ENCODE peak calls at places on chromosomes 11 and 22, in six cellular contexts. A is breast epithelium, R is Caco-2, I is cardiac muscle cell, E is heart right ventricle, W is MM.1S. K is an unnamed sample.

GRCh38 chr11:13338437-13339069 is 61.0 kb downstream of the BMAL1 start:
- DNase-seq in A (no peak), R (no peak), I (peak; percentile 44), E (no peak), W (peak; percentile 21), K (no peak)

GRCh38 chr11:26541870-26542269 is 30.2 kb downstream of the MUC15 start:
- DNase-seq in A (no peak), R (no peak), I (no peak), E (no peak), W (no peak), K (no peak)

GRCh38 chr22:27213766-27214581 is 556.6 kb downstream of the MIAT start:
- DNase-seq in A (no peak), R (no peak), I (peak; percentile 96), E (peak; percentile 70), W (no peak), K (peak; percentile 93)

GRCh38 chr22:37623075-37624016 is 14.7 kb downstream of the GGA1 start:
- DNase-seq in A (no peak), R (peak; percentile 65), I (peak; percentile 68), E (peak; percentile 72), W (peak; percentile 52), K (peak; percentile 54)

GRCh38 chr11:3865388-3866193 is 10.1 kb downstream of the STIM1 start:
- DNase-seq in A (no peak), R (no peak), I (peak; percentile 80), E (no peak), W (no peak), K (peak; percentile 72)

GRCh38 chr22:19524170-19525115 is at the start of gene CLDN5:
- DNase-seq in A (peak; percentile 59), R (no peak), I (peak; percentile 36), E (peak; percentile 69), W (no peak), K (peak; percentile 39)

GRCh38 chr11:44615041-44615513 is 49.6 kb downstream of the CD82 start:
- DNase-seq in A (no peak), R (no peak), I (no peak), E (no peak), W (no peak), K (no peak)

GRCh38 chr11:129639300-129639699 is 176.3 kb upstream of the TMEM45B start:
- DNase-seq in A (no peak), R (no peak), I (peak; percentile 71), E (no peak), W (no peak), K (peak; percentile 95)

GRCh38 chr11:133669371-133670046 is 137.2 kb upstream of the OPCML start:
- DNase-seq in A (no peak), R (no peak), I (no peak), E (no peak), W (no peak), K (no peak)

GRCh38 chr11:47078751-47079524 is 97.7 kb downstream of the ARFGAP2 start:
- DNase-seq in A (no peak), R (no peak), I (peak; percentile 65), E (no peak), W (no peak), K (no peak)

GRCh38 chr11:86447763-86448480 is 73.2 kb downstream of the CCDC81 start:
- DNase-seq in A (no peak), R (no peak), I (no peak), E (no peak), W (no peak), K (no peak)

GRCh38 chr11:28140689-28141455 is 32.7 kb downstream of the METTL15 start:
- DNase-seq in A (no peak), R (no peak), I (no peak), E (no peak), W (no peak), K (no peak)

GRCh38 chr22:42001127-42001526 is 2.5 kb downstream of the WBP2NL start:
- DNase-seq in A (no peak), R (no peak), I (no peak), E (no peak), W (no peak), K (no peak)

GRCh38 chr11:102853956-102854355 is 10.5 kb upstream of the MMP3 start:
- DNase-seq in A (no peak), R (no peak), I (no peak), E (no peak), W (no peak), K (no peak)

GRCh38 chr11:16945671-16946469 is 68.3 kb downstream of the PLEKHA7 start:
- DNase-seq in A (peak; percentile 66), R (peak; percentile 75), I (peak; percentile 76), E (peak; percentile 32), W (peak; percentile 80), K (peak; percentile 81)

GRCh38 chr11:47355283-47356128 is 3.0 kb upstream of the MYBPC3 start:
- DNase-seq in A (peak; percentile 98), R (peak; percentile 96), I (peak; percentile 95), E (peak; percentile 97), W (no peak), K (peak; percentile 94)

GRCh38 chr11:12827929-12828812 is 153.9 kb downstream of the TEAD1 start:
- DNase-seq in A (peak; percentile 60), R (peak; percentile 53), I (peak; percentile 88), E (no peak), W (peak; percentile 83), K (peak; percentile 86)

GRCh38 chr11:33507356-33507755 is 193.3 kb downstream of the C11orf91 start:
- DNase-seq in A (no peak), R (no peak), I (no peak), E (no peak), W (no peak), K (no peak)

GRCh38 chr22:36546092-36546804 is 17.3 kb upstream of the EIF3D start:
- DNase-seq in A (no peak), R (peak; percentile 68), I (peak; percentile 71), E (no peak), W (peak; percentile 24), K (peak; percentile 72)

GRCh38 chr22:20651286-20651685 is 122.6 kb upstream of the SERPIND1 start:
- DNase-seq in A (no peak), R (no peak), I (no peak), E (no peak), W (no peak), K (no peak)

GRCh38 chr11:97743205-97743742 is 1277.5 kb upstream of the CNTN5 start:
- DNase-seq in A (no peak), R (no peak), I (peak; percentile 50), E (no peak), W (no peak), K (peak; percentile 79)

GRCh38 chr22:36687516-36687915 is 16.0 kb downstream of the CACNG2 start:
- DNase-seq in A (no peak), R (no peak), I (no peak), E (no peak), W (no peak), K (no peak)

GRCh38 chr11:43779306-43779705 is 98.8 kb downstream of the HSD17B12 start:
- DNase-seq in A (no peak), R (no peak), I (no peak), E (no peak), W (no peak), K (no peak)

GRCh38 chr11:82732734-82733443 is 775 bp downstream of the FAM181B start:
- DNase-seq in A (no peak), R (no peak), I (no peak), E (peak; percentile 21), W (no peak), K (no peak)

GRCh38 chr11:134916421-134916820 is 504.4 kb upstream of the B3GAT1 start:
- DNase-seq in A (no peak), R (no peak), I (no peak), E (no peak), W (no peak), K (no peak)

GRCh38 chr11:9060700-9061111 is 30.7 kb downstream of the SCUBE2 start:
- DNase-seq in A (no peak), R (no peak), I (no peak), E (no peak), W (peak; percentile 51), K (peak; percentile 11)

GRCh38 chr11:107563702-107564101 is 1.8 kb downstream of the ALKBH8 start:
- DNase-seq in A (no peak), R (peak; percentile 47), I (peak; percentile 74), E (no peak), W (peak; percentile 66), K (peak; percentile 75)

GRCh38 chr22:37431811-37432707 is 4.8 kb upstream of the ELFN2 start:
- DNase-seq in A (no peak), R (peak; percentile 76), I (peak; percentile 98), E (no peak), W (no peak), K (peak; percentile 98)

GRCh38 chr11:10477690-10478046 is 22.6 kb downstream of the AMPD3 start:
- DNase-seq in A (peak; percentile 25), R (no peak), I (no peak), E (no peak), W (no peak), K (no peak)

DNA sequence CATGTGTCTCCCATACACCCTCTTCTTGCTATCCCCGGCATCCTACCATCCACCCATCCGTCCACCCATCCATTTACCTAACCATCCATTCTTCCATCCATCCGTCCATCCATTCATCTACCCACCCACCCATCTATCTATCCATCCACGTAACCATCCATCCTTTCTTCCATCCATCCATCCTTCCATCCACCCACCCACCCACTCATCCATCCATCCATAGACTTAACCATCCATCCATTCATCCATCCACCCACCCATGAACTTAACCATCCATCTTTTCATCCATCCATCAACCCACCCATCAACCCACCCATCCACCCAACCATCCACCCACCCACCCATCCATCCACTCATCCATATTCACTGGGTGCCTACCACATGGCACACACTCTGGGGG is 10.6 kb upstream of the CDC42EP2 start:
- DNase-seq in A (no peak), R (no peak), I (no peak), E (no peak), W (no peak), K (no peak)
- H3K4me3 ChIP-seq in A (no peak overlapping the region), R (no peak overlapping the region), I (no peak overlapping the region), E (no peak overlapping the region), W (no peak overlapping the region), K (no peak overlapping the region)

DNA sequence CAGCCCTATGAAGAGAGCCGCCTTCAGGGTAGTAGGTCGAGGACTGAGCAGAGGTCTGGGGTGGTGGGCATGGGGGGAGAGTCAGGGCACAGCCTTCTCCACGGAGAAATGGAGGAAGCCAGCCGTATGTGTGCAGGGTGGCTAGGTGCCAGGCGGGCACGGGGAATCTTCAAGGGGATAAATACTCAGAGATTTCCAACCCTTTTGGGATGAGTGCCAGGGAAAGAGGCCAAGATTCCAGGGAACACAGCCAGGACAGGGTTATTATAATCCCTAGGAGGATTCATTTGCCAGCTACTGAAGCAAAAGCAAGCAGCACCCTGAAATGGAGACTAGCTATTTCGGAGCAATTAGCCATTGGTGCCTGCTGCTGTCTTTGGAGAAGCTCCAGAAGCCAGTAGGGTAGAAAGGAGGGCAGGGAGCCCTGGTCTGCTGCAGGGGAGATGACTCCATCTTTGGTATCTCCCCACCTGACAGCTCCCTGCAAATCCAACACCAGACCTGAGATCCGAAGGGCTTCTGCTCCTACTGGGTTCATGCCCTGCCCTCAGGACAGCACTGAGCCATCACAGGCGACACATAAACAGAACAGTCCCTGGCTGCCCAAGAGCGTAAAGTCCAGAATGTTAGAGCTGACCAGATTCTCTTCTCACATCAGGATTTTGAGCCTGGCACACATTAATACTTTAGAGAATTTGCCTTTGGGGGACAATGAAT is 174.5 kb upstream of the NTM start:
- DNase-seq in A (no peak), R (no peak), I (peak; percentile 64), E (peak; percentile 52), W (no peak), K (peak; percentile 8)
- TF ChIP-seq CTCF in A (no peak), R (no peak), I (no peak), E (no peak), W (no peak), K (no peak)

GRCh38 chr11:67273260-67273990 is 7.2 kb downstream of the GRK2 start:
- DNase-seq in A (no peak), R (peak; percentile 38), I (no peak), E (peak; percentile 52), W (no peak), K (no peak)
- H3K4me3 ChIP-seq in A (no peak overlapping the region), R (no peak overlapping the region), I (no peak overlapping the region), E (no peak overlapping the region), W (no peak overlapping the region), K (no peak overlapping the region)

GRCh38 chr11:115912484-115912945 is 408.3 kb upstream of the CADM1 start:
- DNase-seq in A (no peak), R (no peak), I (no peak), E (no peak), W (peak; percentile 55), K (no peak)
- TF ChIP-seq CTCF in A (no peak), R (peak; percentile 62), I (no peak), E (peak; percentile 12), W (peak; percentile 56), K (no peak)